ENCODE peak calls at places on chromosome 7, in six cellular contexts. K, O, C, L, Y and I are unnamed samples.
A peak's percentile ranks its signal among the peaks of the same experiment; 100 is the strongest.

GRCh38 chr7:158325530-158326381 is 261.9 kb downstream of the PTPRN2 start:
- DNase-seq in K (no peak), O (peak; percentile 24), C (no peak), L (peak; percentile 75), Y (peak; percentile 91), I (no peak)

GRCh38 chr7:41224063-41224763 is 478.7 kb downstream of the INHBA start:
- DNase-seq in K (no peak), O (peak; percentile 37), C (peak; percentile 51), L (peak; percentile 98), Y (no peak), I (no peak)

GRCh38 chr7:33503014-33503413 is 373.6 kb downstream of the BBS9 start:
- DNase-seq in K (no peak), O (no peak), C (no peak), L (no peak), Y (no peak), I (no peak)

GRCh38 chr7:155357573-155358041 is 59.9 kb downstream of the INSIG1 start:
- DNase-seq in K (no peak), O (no peak), C (no peak), L (peak; percentile 59), Y (no peak), I (no peak)

GRCh38 chr7:94375713-94376112 is 19.0 kb upstream of the COL1A2 start:
- DNase-seq in K (no peak), O (peak; percentile 96), C (no peak), L (no peak), Y (peak; percentile 39), I (no peak)

GRCh38 chr7:43954524-43955228 is 28.4 kb downstream of the UBE2D4 start:
- DNase-seq in K (peak; percentile 7), O (peak; percentile 74), C (peak; percentile 34), L (peak; percentile 69), Y (peak; percentile 75), I (peak; percentile 72)

GRCh38 chr7:153921408-153921807 is 130.8 kb upstream of the DPP6 start:
- DNase-seq in K (no peak), O (no peak), C (no peak), L (no peak), Y (no peak), I (no peak)

GRCh38 chr7:43536773-43537172 is 46.1 kb upstream of the STK17A start:
- DNase-seq in K (no peak), O (no peak), C (no peak), L (no peak), Y (no peak), I (no peak)

GRCh38 chr7:54161621-54162020 is 380.6 kb upstream of the VSTM2A start:
- DNase-seq in K (no peak), O (no peak), C (no peak), L (no peak), Y (no peak), I (no peak)

GRCh38 chr7:103988468-103989199 is 824 bp downstream of the RELN start:
- DNase-seq in K (no peak), O (no peak), C (no peak), L (no peak), Y (no peak), I (peak; percentile 55)

GRCh38 chr7:110502893-110503465 is 587.9 kb upstream of the LRRN3 start:
- DNase-seq in K (no peak), O (peak; percentile 42), C (no peak), L (peak; percentile 37), Y (no peak), I (no peak)

GRCh38 chr7:98470131-98470985 is 69.5 kb upstream of the BAIAP2L1 start:
- DNase-seq in K (no peak), O (no peak), C (no peak), L (peak; percentile 26), Y (peak; percentile 20), I (no peak)

GRCh38 chr7:30988346-30989005 is 24.7 kb downstream of the GHRHR start:
- DNase-seq in K (no peak), O (no peak), C (no peak), L (peak; percentile 47), Y (peak; percentile 76), I (no peak)

GRCh38 chr7:48938539-48938938 is 14.2 kb downstream of the CDC14C start:
- DNase-seq in K (no peak), O (no peak), C (no peak), L (peak; percentile 70), Y (no peak), I (no peak)

GRCh38 chr7:82430518-82431465 is 12.8 kb downstream of the CACNA2D1 start:
- DNase-seq in K (no peak), O (no peak), C (no peak), L (no peak), Y (no peak), I (no peak)

GRCh38 chr7:127322351-127322750 is 69.6 kb upstream of the GRM8 start:
- DNase-seq in K (no peak), O (no peak), C (no peak), L (no peak), Y (no peak), I (no peak)

GRCh38 chr7:44374007-44374763 is 48.8 kb upstream of the CAMK2B start:
- DNase-seq in K (no peak), O (no peak), C (no peak), L (no peak), Y (no peak), I (no peak)

GRCh38 chr7:150755473-150756099 is 18.4 kb downstream of the GIMAP5 start:
- DNase-seq in K (peak; percentile 71), O (peak; percentile 10), C (no peak), L (no peak), Y (no peak), I (no peak)

GRCh38 chr7:69358163-69358821 is 240.0 kb upstream of the AUTS2 start:
- DNase-seq in K (no peak), O (no peak), C (no peak), L (no peak), Y (no peak), I (peak; percentile 16)

GRCh38 chr7:132247995-132248618 is 328.2 kb downstream of the PLXNA4 start:
- DNase-seq in K (no peak), O (no peak), C (no peak), L (no peak), Y (no peak), I (no peak)

GRCh38 chr7:132251327-132251659 is 325.0 kb downstream of the PLXNA4 start:
- DNase-seq in K (no peak), O (no peak), C (no peak), L (peak; percentile 79), Y (no peak), I (no peak)

GRCh38 chr7:132248841-132249590 is 327.3 kb downstream of the PLXNA4 start:
- DNase-seq in K (no peak), O (no peak), C (no peak), L (no peak), Y (no peak), I (no peak)

GRCh38 chr7:132250480-132251326 is 325.6 kb downstream of the PLXNA4 start:
- DNase-seq in K (no peak), O (no peak), C (no peak), L (no peak), Y (peak; percentile 37), I (no peak)

GRCh38 chr7:132249591-132249971 is 326.7 kb downstream of the PLXNA4 start:
- DNase-seq in K (no peak), O (no peak), C (no peak), L (peak; percentile 38), Y (peak; percentile 59), I (peak; percentile 40)
- TF ChIP-seq CTCF in K (peak; percentile 7), O (peak; percentile 53), C (peak; percentile 42), L (peak; percentile 58), Y (peak; percentile 75), I (peak; percentile 72)

DNA sequence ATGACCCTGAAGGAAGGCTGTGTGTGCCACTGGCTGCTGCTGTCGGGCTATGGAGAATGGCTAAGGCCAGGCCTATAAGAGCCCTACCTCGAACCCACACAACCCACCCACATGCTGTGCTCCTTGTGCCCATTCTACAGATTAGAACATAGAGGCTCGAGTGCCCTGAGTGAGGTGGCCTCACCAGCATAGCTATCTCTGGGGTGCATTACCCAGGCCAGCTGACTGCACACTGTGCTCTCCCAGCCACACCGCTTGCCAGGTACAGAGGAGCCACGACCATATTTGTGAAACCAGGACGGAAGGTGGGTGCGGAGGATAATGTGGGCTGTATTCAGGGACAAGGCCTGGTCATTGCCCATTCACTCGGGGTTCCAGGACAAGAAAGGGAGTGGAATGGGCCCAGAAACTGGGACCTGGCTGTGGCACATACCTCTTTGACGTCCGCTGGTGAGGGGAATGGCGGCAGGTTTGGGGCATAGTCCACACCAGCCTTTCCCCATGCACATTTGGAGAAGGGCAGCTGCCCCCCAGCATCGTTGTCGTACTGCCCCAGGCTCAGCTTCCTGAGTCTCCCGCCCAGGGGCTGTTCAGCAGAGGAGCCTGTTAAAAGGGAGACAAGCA is 236.0 kb downstream of the TNS3 start:
- DNase-seq in K (no peak), O (no peak), C (no peak), L (no peak), Y (no peak), I (no peak)
- H3K4me3 ChIP-seq in K (no peak overlapping the region), O (no peak overlapping the region), C (no peak overlapping the region), L (no peak overlapping the region), Y (no peak overlapping the region), I (no peak overlapping the region)

GRCh38 chr7:39451901-39452300 is 114.3 kb upstream of the YAE1 start:
- DNase-seq in K (no peak), O (no peak), C (no peak), L (no peak), Y (no peak), I (no peak)
- H3K36me3 ChIP-seq in K (no peaks in the 10 kb centered on the region), O (no peaks in the 10 kb centered on the region), C (no peaks in the 10 kb centered on the region), L (no peaks in the 10 kb centered on the region), Y (no peaks in the 10 kb centered on the region), I (no peaks in the 10 kb centered on the region)

GRCh38 chr7:116985575-116985974 is 32.3 kb downstream of the ST7 start:
- DNase-seq in K (no peak), O (no peak), C (no peak), L (no peak), Y (no peak), I (no peak)

GRCh38 chr7:116981887-116982430 is 28.7 kb downstream of the ST7 start:
- DNase-seq in K (no peak), O (no peak), C (no peak), L (no peak), Y (no peak), I (no peak)

GRCh38 chr7:116986611-116987565 is 33.6 kb downstream of the ST7 start:
- DNase-seq in K (no peak), O (no peak), C (no peak), L (peak; percentile 68), Y (no peak), I (no peak)

GRCh38 chr7:116984511-116984910 is 31.2 kb downstream of the ST7 start:
- DNase-seq in K (no peak), O (no peak), C (no peak), L (no peak), Y (no peak), I (no peak)

DNA sequence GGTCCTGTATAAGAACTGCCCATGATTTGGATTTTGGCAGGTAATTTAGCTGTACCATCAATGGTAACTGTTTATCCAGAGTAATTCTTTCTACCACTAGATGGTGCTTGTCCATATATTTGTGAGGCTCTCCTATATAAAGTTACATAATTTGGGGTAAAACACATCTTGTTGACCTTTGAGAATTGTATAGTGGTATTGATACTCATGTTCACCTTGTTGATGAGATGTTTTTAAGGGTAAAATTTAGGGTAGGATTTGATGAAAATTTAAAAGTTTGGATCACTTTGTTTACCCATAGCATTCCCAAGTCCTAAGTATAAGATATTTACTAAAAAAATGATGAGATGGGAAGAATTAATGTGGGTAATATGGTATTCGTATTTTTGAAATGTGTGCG is 31.6 kb downstream of the ST7 start:
- DNase-seq in K (no peak), O (no peak), C (no peak), L (peak; percentile 62), Y (no peak), I (no peak)
- TF ChIP-seq CTCF in K (peak; percentile 54), O (peak; percentile 48), C (peak; percentile 79), L (peak; percentile 81), Y (peak; percentile 15), I (peak; percentile 66)